ENCODE peak calls at places on chromosomes 5 and 9, in four cellular contexts. One of them, this sample, is unnamed.

GRCh38 chr9:121735792-121736130 is 84.3 kb downstream of the DAB2IP start:
- DNase-seq in H1: no peak
- DNase-seq in K562: no peak
- DNase-seq in HepG2: no peak
- DNase-seq in this sample: peak

GRCh38 chr5:132225165-132226032 is 2.3 kb downstream of the P4HA2 start:
- DNase-seq in HepG2: no peak
- DNase-seq in K562: no peak
- DNase-seq in H1: no peak
- DNase-seq in this sample: no peak

GRCh38 chr5:71569748-71570509 is 17.2 kb upstream of the MCCC2 start:
- DNase-seq in HepG2: no peak
- DNase-seq in K562: no peak
- DNase-seq in H1: no peak
- DNase-seq in this sample: no peak

GRCh38 chr9:72351538-72352453 is 13.2 kb downstream of the ZFAND5 start:
- DNase-seq in K562: no peak
- DNase-seq in H1: no peak
- DNase-seq in HepG2: no peak
- DNase-seq in this sample: no peak

GRCh38 chr5:28104080-28104479 is 1065.7 kb upstream of the CDH9 start:
- DNase-seq in HepG2: no peak
- DNase-seq in K562: no peak
- DNase-seq in H1: no peak
- DNase-seq in this sample: no peak

GRCh38 chr5:181052526-181052927 is 12.5 kb downstream of the BTNL9 start:
- DNase-seq in K562: no peak
- DNase-seq in HepG2: no peak
- DNase-seq in H1: peak
- DNase-seq in this sample: peak

GRCh38 chr5:14675309-14675708 is 10.8 kb downstream of the OTULIN start:
- DNase-seq in HepG2: no peak
- DNase-seq in K562: no peak
- DNase-seq in H1: no peak
- DNase-seq in this sample: no peak

GRCh38 chr5:133433133-133433532 is 179.2 kb downstream of the FSTL4 start:
- DNase-seq in H1: no peak
- DNase-seq in HepG2: no peak
- DNase-seq in K562: no peak
- DNase-seq in this sample: no peak

GRCh38 chr9:108434502-108434901 is 421.3 kb downstream of the ACTL7B start:
- DNase-seq in HepG2: no peak
- DNase-seq in H1: no peak
- DNase-seq in K562: no peak
- DNase-seq in this sample: no peak

GRCh38 chr5:42851441-42851840 is 39.7 kb upstream of the SELENOP start:
- DNase-seq in H1: no peak
- DNase-seq in K562: no peak
- DNase-seq in HepG2: no peak
- DNase-seq in this sample: no peak

GRCh38 chr9:107334103-107334776 is 51.2 kb downstream of the RAD23B start:
- DNase-seq in HepG2: no peak
- DNase-seq in H1: no peak
- DNase-seq in K562: no peak
- DNase-seq in this sample: no peak

GRCh38 chr9:20538956-20539355 is 83.3 kb downstream of the MLLT3 start:
- DNase-seq in HepG2: no peak
- DNase-seq in H1: no peak
- DNase-seq in K562: no peak
- DNase-seq in this sample: no peak

GRCh38 chr5:42423285-42424152 is at the start of gene GHR:
- DNase-seq in H1: peak
- DNase-seq in HepG2: peak
- DNase-seq in K562: peak
- DNase-seq in this sample: peak

GRCh38 chr9:105355810-105356209 is 92.0 kb upstream of the FSD1L start:
- DNase-seq in HepG2: no peak
- DNase-seq in H1: no peak
- DNase-seq in K562: no peak
- DNase-seq in this sample: no peak

GRCh38 chr5:135738564-135738875 is 95.9 kb upstream of the SLC25A48 start:
- DNase-seq in K562: no peak
- DNase-seq in HepG2: no peak
- DNase-seq in H1: peak
- DNase-seq in this sample: no peak

GRCh38 chr5:135741040-135741439 is 93.4 kb upstream of the SLC25A48 start:
- DNase-seq in K562: no peak
- DNase-seq in HepG2: no peak
- DNase-seq in H1: peak
- DNase-seq in this sample: no peak

GRCh38 chr5:135739383-135739961 is 95.0 kb upstream of the SLC25A48 start:
- DNase-seq in HepG2: no peak
- DNase-seq in K562: no peak
- DNase-seq in H1: peak
- DNase-seq in this sample: no peak

GRCh38 chr5:135737701-135738563 is 96.5 kb upstream of the SLC25A48 start:
- DNase-seq in H1: peak
- DNase-seq in K562: no peak
- DNase-seq in HepG2: no peak
- DNase-seq in this sample: no peak

DNA sequence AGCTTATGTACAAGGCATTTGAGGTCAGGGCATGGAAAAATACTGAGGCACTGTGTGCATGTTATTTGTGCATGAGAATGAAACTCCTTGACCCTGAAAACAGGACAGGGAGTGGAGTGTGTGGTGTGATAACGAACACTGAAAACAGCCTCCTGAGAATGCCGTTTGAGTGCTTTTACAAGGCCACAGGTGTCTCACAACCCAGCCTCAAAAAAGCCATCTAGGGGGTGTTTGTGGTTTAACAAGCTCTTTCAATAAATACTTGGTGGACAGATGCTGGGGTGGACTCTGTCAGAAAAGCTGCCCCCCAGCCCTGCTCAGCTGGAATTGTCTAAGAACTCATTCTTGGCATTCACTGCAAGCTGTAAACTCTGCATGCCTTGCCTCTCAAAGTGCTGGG is 94.0 kb upstream of the SLC25A48 start:
- DNase-seq in HepG2: no peak
- DNase-seq in K562: no peak
- DNase-seq in H1: peak
- DNase-seq in this sample: no peak
- TF ChIP-seq RNF2 in HepG2: no peak
- TF ChIP-seq RNF2 in K562: no peak
- TF ChIP-seq RNF2 in H1: no peak
- TF ChIP-seq RNF2 in this sample: no peak

GRCh38 chr9:92141144-92142129 is 26.2 kb upstream of the SPTLC1 start:
- DNase-seq in K562: no peak
- DNase-seq in H1: peak
- DNase-seq in HepG2: no peak
- DNase-seq in this sample: no peak
- TF ChIP-seq RNF2 in K562: no peak
- TF ChIP-seq RNF2 in H1: no peak
- TF ChIP-seq RNF2 in HepG2: no peak
- TF ChIP-seq RNF2 in this sample: no peak

DNA sequence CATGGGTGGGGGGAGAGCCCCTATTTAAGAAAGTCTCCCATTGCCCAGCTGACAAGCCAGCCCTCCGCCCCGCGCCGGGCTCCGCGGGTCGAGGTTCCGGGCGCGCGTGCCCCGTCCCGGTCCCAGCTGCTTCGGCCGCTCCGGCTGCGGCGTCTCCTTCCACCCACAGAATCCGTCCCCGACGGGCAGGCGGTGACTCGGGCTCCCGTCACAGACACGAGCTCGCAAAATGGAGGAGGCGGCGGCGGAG is 204 bp downstream of the NR3C1 start:
- DNase-seq in HepG2: no peak
- DNase-seq in K562: no peak
- DNase-seq in H1: no peak
- DNase-seq in this sample: no peak
- TF ChIP-seq RNF2 in HepG2: no peak
- TF ChIP-seq RNF2 in K562: no peak
- TF ChIP-seq RNF2 in H1: no peak
- TF ChIP-seq RNF2 in this sample: no peak

DNA sequence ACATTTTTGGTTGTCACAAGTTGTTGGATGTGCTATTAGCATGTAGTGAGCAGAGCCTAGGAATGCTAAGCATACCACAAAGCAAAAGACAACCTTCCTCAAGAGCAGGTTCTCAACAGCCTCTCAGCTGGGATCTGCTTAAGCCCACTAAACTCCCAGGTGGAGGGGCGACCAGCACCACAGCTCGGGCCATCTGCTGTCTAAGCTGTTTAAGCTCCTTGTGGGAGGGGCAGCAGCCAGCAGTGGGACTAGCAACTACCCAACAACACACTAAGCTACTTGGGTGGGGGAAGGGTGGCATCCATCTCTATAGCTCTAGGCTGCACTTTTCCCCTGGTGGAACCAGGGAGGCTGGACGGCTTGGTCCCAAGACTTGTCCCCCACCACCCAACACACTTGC is 1052.7 kb upstream of the ARRDC3 start:
- DNase-seq in K562: no peak
- DNase-seq in H1: no peak
- DNase-seq in HepG2: no peak
- DNase-seq in this sample: no peak
- TF ChIP-seq RNF2 in K562: no peak
- TF ChIP-seq RNF2 in H1: no peak
- TF ChIP-seq RNF2 in HepG2: no peak
- TF ChIP-seq RNF2 in this sample: no peak

DNA sequence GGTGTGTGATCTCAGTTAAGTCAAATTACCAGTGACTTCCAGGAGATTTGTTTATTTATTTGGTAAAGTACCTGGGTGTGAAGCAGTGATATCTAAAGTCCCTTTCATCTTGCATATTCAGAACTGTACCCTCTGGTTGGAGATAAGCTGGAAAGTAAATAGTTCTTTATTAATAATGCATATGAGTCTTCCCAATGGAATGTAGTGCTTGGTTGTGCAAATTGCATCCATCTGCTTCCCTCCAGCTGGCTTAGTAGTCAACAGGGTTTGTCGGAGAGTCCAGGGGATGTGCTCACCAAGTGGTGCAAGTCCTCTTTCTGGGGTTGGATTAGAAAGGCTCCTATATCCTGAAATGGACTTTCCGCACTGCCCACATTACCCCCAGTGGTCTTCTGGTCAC is 42.0 kb downstream of the TRPM3 start:
- DNase-seq in K562: no peak
- DNase-seq in H1: no peak
- DNase-seq in HepG2: peak
- DNase-seq in this sample: no peak
- TF ChIP-seq RNF2 in K562: no peak
- TF ChIP-seq RNF2 in H1: no peak
- TF ChIP-seq RNF2 in HepG2: no peak
- TF ChIP-seq RNF2 in this sample: no peak

GRCh38 chr9:135224286-135224871 is 136.9 kb downstream of the OLFM1 start:
- DNase-seq in H1: no peak
- DNase-seq in HepG2: no peak
- DNase-seq in K562: no peak
- DNase-seq in this sample: no peak
- TF ChIP-seq RNF2 in H1: no peak
- TF ChIP-seq RNF2 in HepG2: no peak
- TF ChIP-seq RNF2 in K562: no peak
- TF ChIP-seq RNF2 in this sample: no peak

GRCh38 chr5:58116346-58116745 is 343.5 kb downstream of the PLK2 start:
- DNase-seq in K562: no peak
- DNase-seq in H1: no peak
- DNase-seq in HepG2: no peak
- DNase-seq in this sample: no peak

GRCh38 chr5:58108507-58108906 is 351.4 kb downstream of the PLK2 start:
- DNase-seq in H1: no peak
- DNase-seq in K562: no peak
- DNase-seq in HepG2: no peak
- DNase-seq in this sample: no peak

GRCh38 chr5:58113172-58113571 is 346.7 kb downstream of the PLK2 start:
- DNase-seq in K562: no peak
- DNase-seq in HepG2: no peak
- DNase-seq in H1: no peak
- DNase-seq in this sample: no peak

GRCh38 chr5:58117491-58117890 is 342.4 kb downstream of the PLK2 start:
- DNase-seq in HepG2: no peak
- DNase-seq in K562: no peak
- DNase-seq in H1: no peak
- DNase-seq in this sample: no peak

GRCh38 chr5:58114324-58114723 is 345.6 kb downstream of the PLK2 start:
- DNase-seq in K562: no peak
- DNase-seq in H1: no peak
- DNase-seq in HepG2: no peak
- DNase-seq in this sample: no peak
- TF ChIP-seq RNF2 in K562: no peak
- TF ChIP-seq RNF2 in H1: no peak
- TF ChIP-seq RNF2 in HepG2: no peak
- TF ChIP-seq RNF2 in this sample: no peak